ENCODE peak calls at places on chromosomes 5 and 9, in seven cellular contexts. U is AML-193, A is tibial artery, J is endothelial cell, V is AG09309, K is KBM-7, G is osteocyte. E is an unnamed sample.

GRCh38 chr9:114611516-114612271 is 603 bp downstream of the TMEM268 start:
- DNase-seq in U (peak), J (peak), G (peak), A (peak), V (no peak), K (peak), E (peak)

GRCh38 chr9:93669116-93669957 is 93.0 kb downstream of the PHF2 start:
- DNase-seq in G (peak), K (no peak), J (peak), U (no peak), V (no peak), A (peak), E (no peak)

GRCh38 chr9:38119570-38119969 is 50.5 kb upstream of the SHB start:
- DNase-seq in V (no peak), K (no peak), G (no peak), J (no peak), A (no peak), U (no peak), E (no peak)

GRCh38 chr9:136544549-136545064 is 1.2 kb downstream of the NOTCH1 start:
- DNase-seq in A (peak), J (no peak), K (no peak), G (no peak), U (no peak), V (no peak), E (no peak)

GRCh38 chr5:172901788-172902496 is 57.3 kb upstream of the RPL26L1 start:
- DNase-seq in G (no peak), V (no peak), A (no peak), U (no peak), K (no peak), J (no peak), E (no peak)

GRCh38 chr5:119088438-119088837 is 17.6 kb downstream of the DMXL1 start:
- DNase-seq in V (no peak), U (no peak), K (no peak), A (no peak), J (no peak), G (no peak), E (no peak)

GRCh38 chr5:60379907-60380306 is 320.1 kb downstream of the DEPDC1B start:
- DNase-seq in K (no peak), V (no peak), A (no peak), G (no peak), U (no peak), J (no peak), E (no peak)

GRCh38 chr5:134133213-134133994 is 18.9 kb downstream of the TCF7 start:
- DNase-seq in J (no peak), K (no peak), U (no peak), A (peak), V (no peak), G (no peak), E (no peak)

GRCh38 chr5:1027631-1028441 is 19.2 kb downstream of the NKD2 start:
- DNase-seq in J (no peak), V (no peak), U (no peak), A (no peak), G (no peak), K (no peak), E (no peak)

GRCh38 chr5:168820776-168821302 is 241.7 kb upstream of the PANK3 start:
- DNase-seq in U (no peak), V (no peak), J (no peak), A (no peak), G (no peak), K (no peak), E (no peak)

GRCh38 chr5:88480766-88481499 is 212.3 kb upstream of the TMEM161B start:
- DNase-seq in A (no peak), G (no peak), U (no peak), V (no peak), J (no peak), K (no peak), E (no peak)

GRCh38 chr5:90547072-90547536 is 11.5 kb upstream of the ADGRV1 start:
- DNase-seq in A (no peak), V (no peak), U (no peak), K (no peak), G (no peak), J (no peak), E (no peak)

GRCh38 chr9:133515615-133516255 is 9.0 kb downstream of the MYMK start:
- DNase-seq in G (no peak), V (no peak), U (no peak), J (no peak), K (no peak), A (no peak), E (no peak)

GRCh38 chr5:115124741-115125140 is 45.0 kb downstream of the TRIM36 start:
- DNase-seq in K (no peak), V (no peak), A (no peak), J (no peak), G (no peak), U (no peak), E (no peak)

GRCh38 chr9:89999176-89999533 is 394.3 kb downstream of the GADD45G start:
- DNase-seq in A (no peak), U (no peak), V (no peak), K (no peak), G (no peak), J (no peak), E (no peak)

GRCh38 chr9:99489043-99489378 is 266.9 kb downstream of the SEC61B start:
- DNase-seq in V (peak), G (no peak), K (no peak), U (no peak), J (no peak), A (no peak), E (no peak)